ENCODE peak calls at places on chromosome 14, in six cellular contexts. One of them, this sample, is unnamed.

GRCh38 chr14:52977798-52978197 is 26.9 kb upstream of the FERMT2 start:
- DNase-seq in upper lobe of right lung: no peak
- DNase-seq in A549: no peak
- DNase-seq in GM06990: no peak
- DNase-seq in choroid plexus epithelial cell: no peak
- DNase-seq in suprapubic skin: no peak
- DNase-seq in this sample: no peak

GRCh38 chr14:80988742-80989429 is 33.5 kb downstream of the TSHR start:
- DNase-seq in GM06990: no peak
- DNase-seq in choroid plexus epithelial cell: peak
- DNase-seq in A549: no peak
- DNase-seq in upper lobe of right lung: no peak
- DNase-seq in suprapubic skin: no peak
- DNase-seq in this sample: no peak

GRCh38 chr14:69086537-69086936 is 66.4 kb downstream of the DCAF5 start:
- DNase-seq in suprapubic skin: no peak
- DNase-seq in choroid plexus epithelial cell: no peak
- DNase-seq in A549: no peak
- DNase-seq in GM06990: no peak
- DNase-seq in upper lobe of right lung: no peak
- DNase-seq in this sample: no peak

GRCh38 chr14:23104591-23105347 is at the start of gene CIROP:
- DNase-seq in choroid plexus epithelial cell: peak
- DNase-seq in suprapubic skin: peak
- DNase-seq in GM06990: no peak
- DNase-seq in A549: no peak
- DNase-seq in upper lobe of right lung: no peak
- DNase-seq in this sample: no peak

GRCh38 chr14:66709292-66709691 is 201.3 kb downstream of the GPHN start:
- DNase-seq in suprapubic skin: no peak
- DNase-seq in A549: no peak
- DNase-seq in GM06990: no peak
- DNase-seq in choroid plexus epithelial cell: peak
- DNase-seq in upper lobe of right lung: no peak
- DNase-seq in this sample: no peak

GRCh38 chr14:91317381-91318313 is 73.1 kb upstream of the GPR68 start:
- DNase-seq in choroid plexus epithelial cell: no peak
- DNase-seq in suprapubic skin: no peak
- DNase-seq in upper lobe of right lung: peak
- DNase-seq in A549: no peak
- DNase-seq in GM06990: peak
- DNase-seq in this sample: no peak

GRCh38 chr14:76227450-76228050 is 75.8 kb downstream of the GPATCH2L start:
- DNase-seq in upper lobe of right lung: no peak
- DNase-seq in choroid plexus epithelial cell: peak
- DNase-seq in A549: peak
- DNase-seq in suprapubic skin: no peak
- DNase-seq in GM06990: no peak
- DNase-seq in this sample: peak

GRCh38 chr14:68495101-68495637 is 297.7 kb downstream of the ZFP36L1 start:
- DNase-seq in GM06990: no peak
- DNase-seq in A549: no peak
- DNase-seq in choroid plexus epithelial cell: no peak
- DNase-seq in upper lobe of right lung: no peak
- DNase-seq in suprapubic skin: no peak
- DNase-seq in this sample: no peak

GRCh38 chr14:55731247-55731872 is 151.4 kb downstream of the KTN1 start:
- DNase-seq in choroid plexus epithelial cell: no peak
- DNase-seq in A549: no peak
- DNase-seq in upper lobe of right lung: no peak
- DNase-seq in suprapubic skin: no peak
- DNase-seq in GM06990: no peak
- DNase-seq in this sample: no peak

GRCh38 chr14:99574099-99574880 is 29.7 kb downstream of the CCDC85C start:
- DNase-seq in upper lobe of right lung: no peak
- DNase-seq in suprapubic skin: no peak
- DNase-seq in GM06990: no peak
- DNase-seq in choroid plexus epithelial cell: peak
- DNase-seq in A549: peak
- DNase-seq in this sample: peak

GRCh38 chr14:97046991-97047390 is 249.8 kb downstream of the VRK1 start:
- DNase-seq in suprapubic skin: no peak
- DNase-seq in choroid plexus epithelial cell: no peak
- DNase-seq in GM06990: no peak
- DNase-seq in A549: no peak
- DNase-seq in upper lobe of right lung: no peak
- DNase-seq in this sample: no peak

GRCh38 chr14:37422319-37422718 is 172.7 kb downstream of the FOXA1 start:
- DNase-seq in upper lobe of right lung: no peak
- DNase-seq in suprapubic skin: no peak
- DNase-seq in GM06990: no peak
- DNase-seq in A549: no peak
- DNase-seq in choroid plexus epithelial cell: no peak
- DNase-seq in this sample: no peak

GRCh38 chr14:36716614-36717184 is 55.0 kb downstream of the PAX9 start:
- DNase-seq in GM06990: no peak
- DNase-seq in upper lobe of right lung: no peak
- DNase-seq in A549: no peak
- DNase-seq in suprapubic skin: no peak
- DNase-seq in choroid plexus epithelial cell: no peak
- DNase-seq in this sample: no peak

GRCh38 chr14:89750909-89751502 is 203.5 kb downstream of the EFCAB11 start:
- DNase-seq in upper lobe of right lung: no peak
- DNase-seq in GM06990: no peak
- DNase-seq in choroid plexus epithelial cell: no peak
- DNase-seq in suprapubic skin: no peak
- DNase-seq in A549: no peak
- DNase-seq in this sample: no peak

GRCh38 chr14:99035268-99035667 is 236.7 kb downstream of the BCL11B start:
- DNase-seq in A549: no peak
- DNase-seq in suprapubic skin: no peak
- DNase-seq in upper lobe of right lung: no peak
- DNase-seq in GM06990: no peak
- DNase-seq in choroid plexus epithelial cell: no peak
- DNase-seq in this sample: no peak

GRCh38 chr14:78007160-78007559 is 163.0 kb upstream of the NRXN3 start:
- DNase-seq in suprapubic skin: no peak
- DNase-seq in choroid plexus epithelial cell: peak
- DNase-seq in GM06990: peak
- DNase-seq in A549: no peak
- DNase-seq in upper lobe of right lung: no peak
- DNase-seq in this sample: no peak

GRCh38 chr14:89004195-89004594 is 179.7 kb downstream of the TTC8 start:
- DNase-seq in upper lobe of right lung: no peak
- DNase-seq in A549: no peak
- DNase-seq in suprapubic skin: no peak
- DNase-seq in choroid plexus epithelial cell: peak
- DNase-seq in GM06990: no peak
- DNase-seq in this sample: no peak

GRCh38 chr14:35556548-35556947 is 22.6 kb downstream of the INSM2 start:
- DNase-seq in A549: no peak
- DNase-seq in upper lobe of right lung: no peak
- DNase-seq in GM06990: no peak
- DNase-seq in choroid plexus epithelial cell: no peak
- DNase-seq in suprapubic skin: no peak
- DNase-seq in this sample: no peak

GRCh38 chr14:69473271-69473670 is 11.3 kb upstream of the PLEKHD1 start:
- DNase-seq in A549: no peak
- DNase-seq in GM06990: no peak
- DNase-seq in upper lobe of right lung: no peak
- DNase-seq in suprapubic skin: no peak
- DNase-seq in choroid plexus epithelial cell: no peak
- DNase-seq in this sample: no peak

GRCh38 chr14:103073367-103073875 is 10.6 kb upstream of the LBHD2 start:
- DNase-seq in GM06990: no peak
- DNase-seq in choroid plexus epithelial cell: no peak
- DNase-seq in suprapubic skin: peak
- DNase-seq in A549: peak
- DNase-seq in upper lobe of right lung: peak
- DNase-seq in this sample: no peak

GRCh38 chr14:68793734-68794129 is 865 bp upstream of the ZFP36L1 start:
- DNase-seq in GM06990: no peak
- DNase-seq in choroid plexus epithelial cell: no peak
- DNase-seq in A549: no peak
- DNase-seq in upper lobe of right lung: peak
- DNase-seq in suprapubic skin: no peak
- DNase-seq in this sample: no peak

GRCh38 chr14:43587183-43587582 is 919.9 kb downstream of the FSCB start:
- DNase-seq in A549: no peak
- DNase-seq in GM06990: no peak
- DNase-seq in upper lobe of right lung: no peak
- DNase-seq in choroid plexus epithelial cell: no peak
- DNase-seq in suprapubic skin: no peak
- DNase-seq in this sample: no peak

GRCh38 chr14:100065161-100065871 is at the start of gene EVL:
- DNase-seq in upper lobe of right lung: peak
- DNase-seq in suprapubic skin: no peak
- DNase-seq in A549: no peak
- DNase-seq in GM06990: peak
- DNase-seq in choroid plexus epithelial cell: no peak
- DNase-seq in this sample: no peak

GRCh38 chr14:66495214-66496098 is 9.3 kb downstream of the CCDC196 start:
- DNase-seq in suprapubic skin: no peak
- DNase-seq in choroid plexus epithelial cell: peak
- DNase-seq in upper lobe of right lung: no peak
- DNase-seq in GM06990: peak
- DNase-seq in A549: peak
- DNase-seq in this sample: no peak

GRCh38 chr14:104931323-104931770 is 6.7 kb downstream of the PLD4 start:
- DNase-seq in upper lobe of right lung: no peak
- DNase-seq in suprapubic skin: peak
- DNase-seq in choroid plexus epithelial cell: no peak
- DNase-seq in A549: no peak
- DNase-seq in GM06990: no peak
- DNase-seq in this sample: no peak

GRCh38 chr14:84622357-84622756 is 907.6 kb upstream of the FLRT2 start:
- DNase-seq in suprapubic skin: no peak
- DNase-seq in A549: no peak
- DNase-seq in GM06990: no peak
- DNase-seq in choroid plexus epithelial cell: no peak
- DNase-seq in upper lobe of right lung: no peak
- DNase-seq in this sample: no peak

GRCh38 chr14:61188936-61189808 is 92.0 kb downstream of the TMEM30B start:
- DNase-seq in choroid plexus epithelial cell: peak
- DNase-seq in upper lobe of right lung: peak
- DNase-seq in A549: peak
- DNase-seq in suprapubic skin: no peak
- DNase-seq in GM06990: peak
- DNase-seq in this sample: no peak

DNA sequence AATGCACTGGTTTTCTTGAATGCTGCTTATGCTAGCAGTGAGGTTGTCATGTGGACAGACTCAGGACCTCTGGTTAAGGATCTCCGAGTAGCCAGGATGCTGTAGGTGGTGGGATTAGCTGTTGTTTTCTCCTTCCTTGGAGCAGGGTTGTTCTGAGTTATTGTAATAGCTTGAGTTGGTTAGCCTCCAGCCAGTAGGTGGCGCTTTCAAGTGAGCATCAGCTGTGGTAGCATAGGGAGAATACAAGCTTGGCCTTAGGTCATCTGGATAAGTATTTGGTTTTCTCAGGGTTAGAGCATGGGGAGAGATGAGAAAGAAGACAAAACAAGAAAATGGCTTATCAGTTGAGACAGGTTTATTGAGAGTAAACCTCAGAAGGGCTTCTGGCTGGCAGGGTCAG is 299.7 kb upstream of the FBXO33 start:
- DNase-seq in suprapubic skin: no peak
- DNase-seq in GM06990: no peak
- DNase-seq in upper lobe of right lung: no peak
- DNase-seq in A549: peak
- DNase-seq in choroid plexus epithelial cell: no peak
- DNase-seq in this sample: no peak
- TF ChIP-seq CTCF in suprapubic skin: no peak
- TF ChIP-seq CTCF in GM06990: peak
- TF ChIP-seq CTCF in upper lobe of right lung: no peak
- TF ChIP-seq CTCF in A549: no peak
- TF ChIP-seq CTCF in choroid plexus epithelial cell: no peak
- TF ChIP-seq CTCF in this sample: no peak

GRCh38 chr14:72907886-72908285 is 14.0 kb upstream of the DPF3 start:
- DNase-seq in choroid plexus epithelial cell: peak
- DNase-seq in upper lobe of right lung: no peak
- DNase-seq in suprapubic skin: no peak
- DNase-seq in A549: no peak
- DNase-seq in GM06990: no peak
- DNase-seq in this sample: no peak
- H3K4me3 ChIP-seq in choroid plexus epithelial cell: no peak
- H3K4me3 ChIP-seq in upper lobe of right lung: no peak
- H3K4me3 ChIP-seq in suprapubic skin: no peak
- H3K4me3 ChIP-seq in A549: no peak
- H3K4me3 ChIP-seq in GM06990: no peak
- H3K4me3 ChIP-seq in this sample: no peak

GRCh38 chr14:21768875-21769257 is 95.2 kb upstream of the OR4E1 start:
- DNase-seq in GM06990: no peak
- DNase-seq in upper lobe of right lung: no peak
- DNase-seq in suprapubic skin: no peak
- DNase-seq in A549: no peak
- DNase-seq in choroid plexus epithelial cell: no peak
- DNase-seq in this sample: no peak

GRCh38 chr14:21771671-21772070 is 98.1 kb upstream of the OR4E1 start:
- DNase-seq in suprapubic skin: no peak
- DNase-seq in GM06990: no peak
- DNase-seq in A549: no peak
- DNase-seq in upper lobe of right lung: no peak
- DNase-seq in choroid plexus epithelial cell: no peak
- DNase-seq in this sample: no peak

DNA sequence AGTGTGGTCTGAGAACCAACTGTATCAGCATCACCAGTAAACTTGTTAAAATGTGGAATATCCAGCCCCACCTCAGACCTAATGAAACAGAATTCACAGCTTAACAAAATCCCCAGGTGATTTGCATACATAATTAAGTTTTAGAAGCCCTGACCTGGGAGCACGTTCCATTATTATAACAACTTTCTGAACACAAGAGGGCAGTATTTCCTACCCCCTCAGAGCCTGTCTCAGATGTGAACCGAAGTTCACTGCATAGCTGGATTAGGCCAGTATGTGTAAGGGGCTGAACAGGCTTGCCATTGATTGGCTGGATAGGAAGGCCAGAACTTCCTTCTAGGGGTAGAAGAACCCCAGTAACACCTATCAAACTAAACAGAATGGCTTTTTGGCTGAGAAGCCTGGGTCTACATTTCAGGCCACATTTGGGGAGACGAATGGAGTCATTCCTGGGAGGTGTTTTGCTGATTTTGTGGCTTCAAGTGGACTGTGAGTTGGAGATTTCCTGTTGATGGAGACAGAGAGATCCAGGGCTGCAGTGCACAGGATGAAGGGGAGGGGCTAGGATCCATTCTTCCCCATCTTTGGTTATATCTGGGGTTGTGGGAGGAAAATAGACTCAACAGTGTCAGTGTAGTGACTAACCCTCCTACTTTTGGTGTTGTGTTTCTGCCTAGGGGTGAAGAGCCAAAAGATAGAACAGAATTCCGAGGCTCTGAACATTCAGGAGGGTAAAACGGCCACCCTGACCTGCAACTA is 94.7 kb upstream of the OR4E1 start:
- DNase-seq in upper lobe of right lung: no peak
- DNase-seq in suprapubic skin: no peak
- DNase-seq in GM06990: no peak
- DNase-seq in A549: peak
- DNase-seq in choroid plexus epithelial cell: peak
- DNase-seq in this sample: no peak
- TF ChIP-seq CTCF in upper lobe of right lung: peak
- TF ChIP-seq CTCF in suprapubic skin: no peak
- TF ChIP-seq CTCF in GM06990: peak
- TF ChIP-seq CTCF in A549: peak
- TF ChIP-seq CTCF in choroid plexus epithelial cell: peak
- TF ChIP-seq CTCF in this sample: peak

GRCh38 chr14:50657753-50658152 is 10.4 kb downstream of the SAV1 start:
- DNase-seq in suprapubic skin: no peak
- DNase-seq in upper lobe of right lung: no peak
- DNase-seq in choroid plexus epithelial cell: no peak
- DNase-seq in A549: no peak
- DNase-seq in GM06990: no peak
- DNase-seq in this sample: no peak
- H3K4me3 ChIP-seq in suprapubic skin: peak
- H3K4me3 ChIP-seq in upper lobe of right lung: peak
- H3K4me3 ChIP-seq in choroid plexus epithelial cell: no peak
- H3K4me3 ChIP-seq in A549: no peak
- H3K4me3 ChIP-seq in GM06990: no peak
- H3K4me3 ChIP-seq in this sample: no peak

This sample was measured in BJ.